ENCODE peak calls at places on chromosomes 11 and 22, in nine cellular contexts. One of them, this sample, is unnamed.

GRCh38 chr22:39097098-39098020 is at the start of gene APOBEC3H:
- DNase-seq in adrenal gland: peak
- DNase-seq in NCI-H2171: no peak
- DNase-seq in nucleus accumbens: no peak
- DNase-seq in NCI-H1105 treated with DMSO at 0.1 percent for 48 hours: peak
- DNase-seq in tibial nerve: peak
- DNase-seq in activated T-cell treated with anti-CD3 and anti-CD28 coated beads for 24 hours: no peak
- DNase-seq in MCF 10A: peak
- DNase-seq in GM19239: no peak
- DNase-seq in this sample: peak

GRCh38 chr11:103398829-103399228 is 289.6 kb downstream of the DYNC2H1 start:
- DNase-seq in tibial nerve: no peak
- DNase-seq in GM19239: no peak
- DNase-seq in MCF 10A: no peak
- DNase-seq in nucleus accumbens: no peak
- DNase-seq in NCI-H2171: no peak
- DNase-seq in NCI-H1105 treated with DMSO at 0.1 percent for 48 hours: no peak
- DNase-seq in adrenal gland: no peak
- DNase-seq in activated T-cell treated with anti-CD3 and anti-CD28 coated beads for 24 hours: no peak
- DNase-seq in this sample: no peak

GRCh38 chr11:123740787-123741158 is 687 bp downstream of the ZNF202 start:
- DNase-seq in activated T-cell treated with anti-CD3 and anti-CD28 coated beads for 24 hours: no peak
- DNase-seq in NCI-H2171: no peak
- DNase-seq in adrenal gland: no peak
- DNase-seq in NCI-H1105 treated with DMSO at 0.1 percent for 48 hours: no peak
- DNase-seq in MCF 10A: peak
- DNase-seq in tibial nerve: no peak
- DNase-seq in nucleus accumbens: no peak
- DNase-seq in GM19239: no peak
- DNase-seq in this sample: peak

GRCh38 chr11:19393119-19393518 is 152.4 kb upstream of the E2F8 start:
- DNase-seq in NCI-H2171: no peak
- DNase-seq in nucleus accumbens: no peak
- DNase-seq in tibial nerve: no peak
- DNase-seq in GM19239: no peak
- DNase-seq in activated T-cell treated with anti-CD3 and anti-CD28 coated beads for 24 hours: no peak
- DNase-seq in MCF 10A: no peak
- DNase-seq in adrenal gland: no peak
- DNase-seq in NCI-H1105 treated with DMSO at 0.1 percent for 48 hours: no peak
- DNase-seq in this sample: no peak

GRCh38 chr11:59271247-59271755 is 58.6 kb upstream of the MPEG1 start:
- DNase-seq in adrenal gland: no peak
- DNase-seq in NCI-H2171: no peak
- DNase-seq in NCI-H1105 treated with DMSO at 0.1 percent for 48 hours: no peak
- DNase-seq in activated T-cell treated with anti-CD3 and anti-CD28 coated beads for 24 hours: no peak
- DNase-seq in GM19239: no peak
- DNase-seq in MCF 10A: no peak
- DNase-seq in tibial nerve: no peak
- DNase-seq in nucleus accumbens: no peak
- DNase-seq in this sample: no peak

GRCh38 chr22:37549704-37550059 is 10.6 kb upstream of the CDC42EP1 start:
- DNase-seq in GM19239: no peak
- DNase-seq in MCF 10A: peak
- DNase-seq in nucleus accumbens: peak
- DNase-seq in adrenal gland: peak
- DNase-seq in activated T-cell treated with anti-CD3 and anti-CD28 coated beads for 24 hours: no peak
- DNase-seq in NCI-H1105 treated with DMSO at 0.1 percent for 48 hours: no peak
- DNase-seq in NCI-H2171: no peak
- DNase-seq in tibial nerve: no peak
- DNase-seq in this sample: no peak

GRCh38 chr11:48033918-48034341 is 53.6 kb downstream of the PTPRJ start:
- DNase-seq in NCI-H2171: no peak
- DNase-seq in MCF 10A: no peak
- DNase-seq in NCI-H1105 treated with DMSO at 0.1 percent for 48 hours: no peak
- DNase-seq in nucleus accumbens: no peak
- DNase-seq in adrenal gland: no peak
- DNase-seq in tibial nerve: no peak
- DNase-seq in GM19239: no peak
- DNase-seq in activated T-cell treated with anti-CD3 and anti-CD28 coated beads for 24 hours: no peak
- DNase-seq in this sample: no peak

GRCh38 chr11:10455637-10456487 is 798 bp downstream of the AMPD3 start:
- DNase-seq in NCI-H1105 treated with DMSO at 0.1 percent for 48 hours: peak
- DNase-seq in tibial nerve: peak
- DNase-seq in activated T-cell treated with anti-CD3 and anti-CD28 coated beads for 24 hours: peak
- DNase-seq in NCI-H2171: peak
- DNase-seq in GM19239: peak
- DNase-seq in MCF 10A: peak
- DNase-seq in adrenal gland: peak
- DNase-seq in nucleus accumbens: no peak
- DNase-seq in this sample: peak

GRCh38 chr11:123150882-123151281 is 44.2 kb downstream of the CLMP start:
- DNase-seq in tibial nerve: no peak
- DNase-seq in adrenal gland: no peak
- DNase-seq in activated T-cell treated with anti-CD3 and anti-CD28 coated beads for 24 hours: no peak
- DNase-seq in NCI-H1105 treated with DMSO at 0.1 percent for 48 hours: no peak
- DNase-seq in GM19239: no peak
- DNase-seq in MCF 10A: no peak
- DNase-seq in nucleus accumbens: no peak
- DNase-seq in NCI-H2171: no peak
- DNase-seq in this sample: no peak